ENCODE peak calls at places on chromosomes 7 and 10, in eight cellular contexts. One of them, this sample, is unnamed. For H3K4me1, the result is how much of the 10 kb centered on the place peaks cover.

GRCh38 chr10:51867956-51868355 is 168.6 kb upstream of the CSTF2T start:
- DNase-seq in thoracic aorta: no peak
- DNase-seq in HepG2: no peak
- DNase-seq in tibial artery: no peak
- DNase-seq in tibial nerve: no peak
- DNase-seq in astrocyte: peak
- DNase-seq in heart left ventricle: no peak
- DNase-seq in right cardiac atrium: no peak
- DNase-seq in this sample: no peak

GRCh38 chr10:124253006-124253405 is 159.6 kb upstream of the CHST15 start:
- DNase-seq in tibial artery: no peak
- DNase-seq in tibial nerve: no peak
- DNase-seq in heart left ventricle: no peak
- DNase-seq in thoracic aorta: no peak
- DNase-seq in astrocyte: no peak
- DNase-seq in HepG2: no peak
- DNase-seq in right cardiac atrium: no peak
- DNase-seq in this sample: no peak

GRCh38 chr10:37707829-37708578 is 149.4 kb downstream of the ZNF248 start:
- DNase-seq in tibial artery: no peak
- DNase-seq in heart left ventricle: no peak
- DNase-seq in tibial nerve: no peak
- DNase-seq in HepG2: no peak
- DNase-seq in astrocyte: no peak
- DNase-seq in thoracic aorta: no peak
- DNase-seq in right cardiac atrium: no peak
- DNase-seq in this sample: no peak

GRCh38 chr7:37698271-37698670 is 14.7 kb downstream of the GPR141 start:
- DNase-seq in tibial artery: no peak
- DNase-seq in right cardiac atrium: no peak
- DNase-seq in heart left ventricle: no peak
- DNase-seq in tibial nerve: no peak
- DNase-seq in astrocyte: no peak
- DNase-seq in HepG2: no peak
- DNase-seq in thoracic aorta: no peak
- DNase-seq in this sample: no peak

GRCh38 chr7:85820702-85821443 is 634.0 kb upstream of the SEMA3D start:
- DNase-seq in thoracic aorta: no peak
- DNase-seq in right cardiac atrium: no peak
- DNase-seq in astrocyte: no peak
- DNase-seq in heart left ventricle: no peak
- DNase-seq in HepG2: no peak
- DNase-seq in tibial artery: peak
- DNase-seq in tibial nerve: no peak
- DNase-seq in this sample: no peak

GRCh38 chr7:12805957-12806356 is 118.5 kb downstream of the ARL4A start:
- DNase-seq in heart left ventricle: no peak
- DNase-seq in right cardiac atrium: no peak
- DNase-seq in HepG2: no peak
- DNase-seq in tibial nerve: no peak
- DNase-seq in thoracic aorta: no peak
- DNase-seq in astrocyte: no peak
- DNase-seq in tibial artery: no peak
- DNase-seq in this sample: no peak

GRCh38 chr7:88200793-88201192 is 19.0 kb downstream of the SRI start:
- DNase-seq in astrocyte: no peak
- DNase-seq in HepG2: no peak
- DNase-seq in thoracic aorta: no peak
- DNase-seq in tibial artery: no peak
- DNase-seq in tibial nerve: no peak
- DNase-seq in right cardiac atrium: no peak
- DNase-seq in heart left ventricle: no peak
- DNase-seq in this sample: no peak

GRCh38 chr10:75073442-75073841 is 38.0 kb upstream of the SAMD8 start:
- DNase-seq in heart left ventricle: no peak
- DNase-seq in tibial artery: no peak
- DNase-seq in tibial nerve: no peak
- DNase-seq in right cardiac atrium: no peak
- DNase-seq in astrocyte: no peak
- DNase-seq in HepG2: no peak
- DNase-seq in thoracic aorta: no peak
- DNase-seq in this sample: no peak

GRCh38 chr7:129457101-129457500 is 22.9 kb downstream of the STRIP2 start:
- DNase-seq in astrocyte: no peak
- DNase-seq in thoracic aorta: no peak
- DNase-seq in right cardiac atrium: no peak
- DNase-seq in HepG2: no peak
- DNase-seq in heart left ventricle: no peak
- DNase-seq in tibial artery: no peak
- DNase-seq in tibial nerve: no peak
- DNase-seq in this sample: peak

GRCh38 chr7:74061840-74062539 is 21.6 kb upstream of the LIMK1 start:
- DNase-seq in heart left ventricle: peak
- DNase-seq in right cardiac atrium: peak
- DNase-seq in tibial nerve: peak
- DNase-seq in HepG2: peak
- DNase-seq in tibial artery: peak
- DNase-seq in thoracic aorta: peak
- DNase-seq in astrocyte: peak
- DNase-seq in this sample: no peak

GRCh38 chr10:69574571-69574978 is 1.4 kb upstream of the NEUROG3 start:
- DNase-seq in astrocyte: no peak
- DNase-seq in tibial nerve: no peak
- DNase-seq in tibial artery: no peak
- DNase-seq in heart left ventricle: no peak
- DNase-seq in thoracic aorta: no peak
- DNase-seq in right cardiac atrium: no peak
- DNase-seq in HepG2: no peak
- DNase-seq in this sample: no peak

GRCh38 chr7:91566333-91566732 is 302.1 kb downstream of the FZD1 start:
- DNase-seq in tibial artery: no peak
- DNase-seq in heart left ventricle: no peak
- DNase-seq in HepG2: no peak
- DNase-seq in tibial nerve: no peak
- DNase-seq in right cardiac atrium: no peak
- DNase-seq in thoracic aorta: no peak
- DNase-seq in astrocyte: no peak
- DNase-seq in this sample: no peak

GRCh38 chr7:84477786-84478405 is 283.3 kb upstream of the SEMA3A start:
- DNase-seq in tibial artery: no peak
- DNase-seq in heart left ventricle: no peak
- DNase-seq in HepG2: no peak
- DNase-seq in tibial nerve: no peak
- DNase-seq in astrocyte: no peak
- DNase-seq in thoracic aorta: no peak
- DNase-seq in right cardiac atrium: no peak
- DNase-seq in this sample: no peak

GRCh38 chr7:113087278-113087998 is 811 bp upstream of the GPR85 start:
- DNase-seq in tibial artery: no peak
- DNase-seq in astrocyte: peak
- DNase-seq in HepG2: peak
- DNase-seq in right cardiac atrium: no peak
- DNase-seq in heart left ventricle: no peak
- DNase-seq in thoracic aorta: no peak
- DNase-seq in tibial nerve: no peak
- DNase-seq in this sample: peak

GRCh38 chr10:97774811-97775294 is 3.1 kb upstream of the SFRP5 start:
- DNase-seq in tibial nerve: no peak
- DNase-seq in astrocyte: no peak
- DNase-seq in right cardiac atrium: no peak
- DNase-seq in tibial artery: no peak
- DNase-seq in heart left ventricle: no peak
- DNase-seq in HepG2: peak
- DNase-seq in thoracic aorta: no peak
- DNase-seq in this sample: no peak

GRCh38 chr7:63117-63480 is 129.3 kb upstream of the FAM20C start:
- DNase-seq in heart left ventricle: no peak
- DNase-seq in thoracic aorta: no peak
- DNase-seq in HepG2: no peak
- DNase-seq in tibial artery: no peak
- DNase-seq in right cardiac atrium: peak
- DNase-seq in tibial nerve: no peak
- DNase-seq in astrocyte: no peak
- DNase-seq in this sample: peak

GRCh38 chr10:43396061-43396927 is 12.7 kb downstream of the HNRNPF start:
- DNase-seq in astrocyte: peak
- DNase-seq in tibial nerve: peak
- DNase-seq in right cardiac atrium: peak
- DNase-seq in tibial artery: peak
- DNase-seq in heart left ventricle: peak
- DNase-seq in HepG2: peak
- DNase-seq in thoracic aorta: no peak
- DNase-seq in this sample: peak
- H3K4me1 ChIP-seq in astrocyte: under half
- H3K4me1 ChIP-seq in tibial nerve: under half
- H3K4me1 ChIP-seq in right cardiac atrium: under half
- H3K4me1 ChIP-seq in tibial artery: half or more
- H3K4me1 ChIP-seq in heart left ventricle: half or more
- H3K4me1 ChIP-seq in HepG2: half or more
- H3K4me1 ChIP-seq in thoracic aorta: under half
- H3K4me1 ChIP-seq in this sample: half or more

DNA sequence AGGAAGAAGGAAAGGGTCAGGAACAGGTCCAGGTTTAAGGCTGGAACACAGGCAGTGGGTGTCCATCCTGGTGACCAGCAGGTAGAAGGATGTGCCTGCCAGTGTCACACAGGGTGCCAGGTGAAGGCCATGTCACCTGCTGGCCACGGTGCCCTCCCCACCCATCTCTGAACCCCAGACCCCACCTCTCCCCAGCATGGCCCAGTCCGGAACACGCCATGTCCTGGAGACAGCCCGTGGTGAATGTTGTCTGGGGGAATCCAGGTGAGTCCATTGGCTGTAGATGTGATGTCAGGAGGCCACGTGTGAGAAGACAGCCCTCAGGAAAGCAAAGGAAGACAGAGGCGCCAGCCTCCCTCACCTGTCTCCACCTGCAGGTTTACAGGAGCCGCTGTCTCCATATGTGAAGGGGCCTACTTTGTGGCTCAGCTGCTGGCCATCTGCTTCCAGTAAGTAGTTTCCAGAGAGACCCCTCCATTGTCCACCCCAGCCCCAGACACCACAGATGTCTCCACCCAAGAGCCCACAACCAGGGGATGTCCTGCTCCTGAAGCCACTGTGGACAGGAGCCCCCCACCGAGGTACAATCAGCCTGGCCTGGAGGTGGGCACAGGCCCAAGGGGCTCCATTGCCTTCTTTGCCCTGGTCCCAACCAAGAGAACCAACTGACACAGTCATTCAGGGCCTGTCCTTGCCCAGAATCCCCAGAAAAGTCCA is 20.6 kb downstream of the TMEM72 start:
- DNase-seq in HepG2: no peak
- DNase-seq in thoracic aorta: no peak
- DNase-seq in astrocyte: no peak
- DNase-seq in right cardiac atrium: no peak
- DNase-seq in heart left ventricle: no peak
- DNase-seq in tibial nerve: no peak
- DNase-seq in tibial artery: no peak
- DNase-seq in this sample: no peak
- H3K4me3 ChIP-seq in HepG2: no peak
- H3K4me3 ChIP-seq in thoracic aorta: no peak
- H3K4me3 ChIP-seq in astrocyte: no peak
- H3K4me3 ChIP-seq in right cardiac atrium: no peak
- H3K4me3 ChIP-seq in heart left ventricle: no peak
- H3K4me3 ChIP-seq in tibial nerve: no peak
- H3K4me3 ChIP-seq in tibial artery: no peak
- H3K4me3 ChIP-seq in this sample: no peak

DNA sequence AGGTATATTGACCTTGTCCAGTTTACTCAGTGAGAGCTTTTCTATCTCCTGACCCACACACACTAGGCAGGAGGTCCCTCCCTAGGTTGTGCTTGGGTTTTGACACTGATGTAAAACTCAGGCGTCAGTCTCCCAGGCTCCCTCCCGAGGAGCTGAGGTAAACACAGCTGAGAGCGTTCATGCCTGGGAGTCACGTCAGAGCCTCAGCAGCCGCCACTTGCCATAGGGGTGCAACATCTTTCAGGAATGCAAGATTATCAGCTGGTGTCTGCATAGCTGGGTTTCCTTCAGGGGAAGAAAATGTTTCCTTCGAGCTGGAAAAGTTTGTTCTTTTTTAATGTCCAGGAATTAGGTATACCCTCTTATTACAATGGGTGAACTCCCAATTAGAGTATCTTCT is 70.6 kb downstream of the FGFR2 start:
- DNase-seq in heart left ventricle: no peak
- DNase-seq in tibial artery: no peak
- DNase-seq in astrocyte: peak
- DNase-seq in HepG2: no peak
- DNase-seq in thoracic aorta: no peak
- DNase-seq in tibial nerve: no peak
- DNase-seq in right cardiac atrium: no peak
- DNase-seq in this sample: peak
- H3K4me1 ChIP-seq in heart left ventricle: under half
- H3K4me1 ChIP-seq in tibial artery: under half
- H3K4me1 ChIP-seq in astrocyte: under half
- H3K4me1 ChIP-seq in HepG2: half or more
- H3K4me1 ChIP-seq in thoracic aorta: under half
- H3K4me1 ChIP-seq in tibial nerve: under half
- H3K4me1 ChIP-seq in right cardiac atrium: under half
- H3K4me1 ChIP-seq in this sample: under half

GRCh38 chr10:99525897-99526296 is 6.8 kb upstream of the NKX2-3 start:
- DNase-seq in thoracic aorta: no peak
- DNase-seq in tibial artery: no peak
- DNase-seq in right cardiac atrium: no peak
- DNase-seq in astrocyte: no peak
- DNase-seq in tibial nerve: no peak
- DNase-seq in heart left ventricle: no peak
- DNase-seq in HepG2: no peak
- DNase-seq in this sample: no peak

GRCh38 chr10:99526861-99527504 is 5.8 kb upstream of the NKX2-3 start:
- DNase-seq in tibial nerve: no peak
- DNase-seq in tibial artery: no peak
- DNase-seq in astrocyte: no peak
- DNase-seq in thoracic aorta: no peak
- DNase-seq in right cardiac atrium: no peak
- DNase-seq in heart left ventricle: no peak
- DNase-seq in HepG2: no peak
- DNase-seq in this sample: no peak

GRCh38 chr10:99528867-99529285 is 3.9 kb upstream of the NKX2-3 start:
- DNase-seq in right cardiac atrium: no peak
- DNase-seq in astrocyte: no peak
- DNase-seq in thoracic aorta: no peak
- DNase-seq in tibial artery: no peak
- DNase-seq in heart left ventricle: no peak
- DNase-seq in HepG2: no peak
- DNase-seq in tibial nerve: no peak
- DNase-seq in this sample: no peak

GRCh38 chr10:99528256-99528866 is 4.4 kb upstream of the NKX2-3 start:
- DNase-seq in tibial artery: no peak
- DNase-seq in heart left ventricle: no peak
- DNase-seq in thoracic aorta: no peak
- DNase-seq in HepG2: no peak
- DNase-seq in right cardiac atrium: no peak
- DNase-seq in astrocyte: no peak
- DNase-seq in tibial nerve: no peak
- DNase-seq in this sample: no peak

GRCh38 chr10:99527526-99528255 is 5.1 kb upstream of the NKX2-3 start:
- DNase-seq in heart left ventricle: no peak
- DNase-seq in astrocyte: no peak
- DNase-seq in thoracic aorta: no peak
- DNase-seq in tibial nerve: no peak
- DNase-seq in tibial artery: no peak
- DNase-seq in HepG2: no peak
- DNase-seq in right cardiac atrium: no peak
- DNase-seq in this sample: no peak
- H3K4me3 ChIP-seq in heart left ventricle: no peak
- H3K4me3 ChIP-seq in astrocyte: no peak
- H3K4me3 ChIP-seq in thoracic aorta: no peak
- H3K4me3 ChIP-seq in tibial nerve: no peak
- H3K4me3 ChIP-seq in tibial artery: no peak
- H3K4me3 ChIP-seq in HepG2: no peak
- H3K4me3 ChIP-seq in right cardiac atrium: no peak
- H3K4me3 ChIP-seq in this sample: no peak

This sample was measured in Caco-2.